ENCODE peak calls at places on chromosomes 13 and 19, in four cellular contexts. Y is GM12878, F is K562, I is HepG2. A is an unnamed sample.

GRCh38 chr13:94704347-94705080 is 7.8 kb downstream of the SOX21 start:
- DNase-seq in Y (no peak), F (no peak), I (no peak), A (no peak)

GRCh38 chr19:23346696-23347095 is 48.6 kb downstream of the ZNF91 start:
- DNase-seq in Y (no peak), F (no peak), I (no peak), A (no peak)

GRCh38 chr19:56360841-56361240 is 32.5 kb downstream of the ZNF582 start:
- DNase-seq in Y (no peak), F (no peak), I (no peak), A (no peak)

GRCh38 chr13:99191336-99191899 is 9.2 kb upstream of the UBAC2 start:
- DNase-seq in Y (no peak), F (no peak), I (no peak), A (no peak)

GRCh38 chr19:45508681-45508930 is 1.3 kb downstream of the VASP start:
- DNase-seq in Y (no peak), F (no peak), I (no peak), A (no peak)

GRCh38 chr13:27289016-27289665 is 18.5 kb downstream of the RASL11A start:
- DNase-seq in Y (no peak), F (no peak), I (no peak), A (no peak)

GRCh38 chr19:56403261-56403660 is 871 bp upstream of the ZNF583 start:
- DNase-seq in Y (no peak), F (no peak), I (no peak), A (no peak)

GRCh38 chr13:95481051-95481775 is 71.3 kb upstream of the CLDN10 start:
- DNase-seq in Y (no peak), F (no peak), I (no peak), A (no peak)

GRCh38 chr19:35986664-35987570 is 8.1 kb upstream of the SDHAF1 start:
- DNase-seq in Y (no peak), F (no peak), I (no peak), A (no peak)

GRCh38 chr13:89066868-89067466 is 1395.8 kb downstream of the SLITRK5 start:
- DNase-seq in Y (no peak), F (peak; percentile 4), I (peak; percentile 44), A (no peak)

GRCh38 chr13:40617801-40618356 is 48.6 kb downstream of the FOXO1 start:
- DNase-seq in Y (no peak), F (no peak), I (no peak), A (no peak)

GRCh38 chr19:41324921-41325639 is 15.1 kb downstream of the CCDC97 start:
- DNase-seq in Y (no peak), F (peak; percentile 81), I (peak; percentile 82), A (no peak)

GRCh38 chr13:108120332-108120731 is 95.0 kb downstream of the LIG4 start:
- DNase-seq in Y (no peak), F (no peak), I (no peak), A (no peak)

DNA sequence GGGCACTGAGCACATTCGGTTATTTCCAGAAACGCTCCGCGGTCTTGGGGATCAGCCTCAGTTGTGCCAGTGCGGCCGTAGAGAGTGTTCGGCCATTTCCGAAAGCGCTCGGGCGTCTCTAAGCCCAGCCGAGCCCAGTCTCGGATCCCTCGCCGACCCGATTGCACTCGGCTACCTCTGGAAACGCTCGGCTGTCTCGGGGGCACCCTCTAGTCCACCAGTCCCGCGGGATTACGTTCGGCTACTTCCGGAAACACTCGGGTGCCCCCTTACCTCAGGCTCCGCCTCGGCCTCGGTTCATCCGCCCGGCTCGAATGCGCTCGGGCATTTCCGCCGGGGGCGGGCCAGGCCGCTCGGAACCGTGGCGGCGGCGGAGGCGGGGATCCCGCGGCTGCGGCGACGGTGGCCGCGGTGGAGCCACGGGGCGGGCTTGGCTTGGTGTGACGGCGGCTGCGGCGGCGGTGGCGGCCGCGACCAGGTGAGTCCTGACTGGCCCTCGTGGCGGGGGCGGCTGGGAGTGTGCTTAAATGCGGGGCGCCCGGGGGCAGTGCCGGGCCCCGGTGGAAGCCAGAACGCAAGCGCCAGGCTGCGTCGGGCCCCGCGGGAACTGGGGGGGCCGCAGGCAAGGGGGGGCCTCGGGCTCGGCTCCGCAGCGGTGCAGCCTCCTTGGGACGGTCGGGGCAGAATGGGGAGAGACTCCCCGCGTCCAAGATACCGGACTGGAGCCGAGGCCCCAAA is at the start of gene PIK3R2:
- DNase-seq in Y (peak; percentile 88), F (peak; percentile 99), I (peak; percentile 97), A (peak; percentile 98)
- TF ChIP-seq POLR2AphosphoS5 in Y (peak; percentile 10), F (no peak), I (peak; percentile 67), A (no peak)

GRCh38 chr19:658916-659839 is 3.8 kb downstream of the RNF126 start:
- DNase-seq in Y (no peak), F (no peak), I (no peak), A (no peak)
- TF ChIP-seq TAF1 in Y (no peak), F (no peak), I (no peak), A (no peak)

GRCh38 chr19:38953677-38954076 is 21.9 kb downstream of the FBXO17 start:
- DNase-seq in Y (no peak), F (no peak), I (no peak), A (no peak)
- TF ChIP-seq POLR2AphosphoS5 in Y (no peak), F (no peak), I (no peak), A (no peak)

DNA sequence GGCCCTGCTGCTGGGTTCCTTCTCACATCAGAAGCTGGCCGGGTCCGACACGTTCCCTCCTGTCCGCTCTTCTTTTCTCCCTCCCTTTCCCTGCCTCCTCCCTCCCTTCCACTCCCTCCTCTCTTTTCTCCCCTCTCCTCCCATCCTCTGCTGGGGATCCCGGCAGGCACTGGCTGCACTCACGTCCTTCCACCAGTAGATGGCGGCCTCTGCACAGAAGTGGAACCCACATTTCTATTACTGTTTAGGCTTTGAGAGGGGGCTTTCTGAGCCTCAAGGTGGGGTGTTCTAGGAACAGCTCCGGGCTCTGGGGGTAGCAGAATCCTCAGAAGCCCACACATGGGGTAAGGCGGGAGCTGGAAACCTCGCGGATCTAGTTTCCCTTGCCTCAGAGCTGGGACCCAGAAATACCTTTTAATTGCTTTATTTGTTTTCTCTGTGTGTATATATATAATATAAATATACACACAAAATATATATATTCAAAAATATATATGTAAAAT is 294.2 kb downstream of the ZNF536 start:
- DNase-seq in Y (no peak), F (peak; percentile 49), I (peak; percentile 19), A (peak; percentile 29)
- TF ChIP-seq TAF1 in Y (no peak), F (no peak), I (no peak), A (no peak)

DNA sequence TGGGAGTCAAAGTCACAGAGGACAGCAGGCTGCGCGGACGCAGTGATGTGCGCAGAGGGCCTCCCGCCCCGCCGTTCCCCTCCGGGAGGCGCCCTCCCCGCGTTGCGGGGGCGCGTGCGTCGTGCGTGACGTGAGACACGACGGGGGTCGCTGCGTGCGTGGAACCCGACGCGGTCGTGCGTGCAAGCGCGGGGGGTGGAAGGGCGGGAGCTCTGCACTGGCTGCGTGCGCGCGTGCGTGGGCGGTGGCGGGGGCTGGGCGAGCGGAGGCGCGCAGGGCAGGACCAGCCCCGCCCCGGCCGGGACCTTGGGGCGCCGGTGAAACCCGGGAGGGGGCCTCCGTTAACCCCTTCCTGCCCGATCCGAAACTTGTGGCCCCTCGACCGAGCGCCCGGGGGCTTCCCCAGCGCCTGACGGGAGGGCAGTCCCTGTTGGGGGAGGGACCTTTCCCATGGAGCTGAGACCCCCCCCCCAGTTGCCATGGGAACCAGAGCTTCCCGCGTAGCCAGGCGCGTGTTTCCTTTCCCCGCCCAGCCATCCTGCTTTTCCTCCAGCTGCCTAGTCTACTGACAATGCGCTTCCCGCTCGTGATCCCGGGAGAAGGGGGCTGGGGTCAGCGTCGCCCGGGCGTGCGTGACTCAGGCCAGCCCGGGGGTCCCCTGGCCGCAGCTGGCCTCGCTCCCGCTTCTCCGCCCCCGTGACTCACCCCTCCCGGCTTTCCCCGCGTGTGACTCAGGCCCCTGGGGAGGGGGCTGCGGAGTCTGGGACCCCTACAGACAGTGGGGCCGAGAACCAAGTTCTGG is 7.3 kb upstream of the HOOK2 start:
- DNase-seq in Y (no peak), F (peak; percentile 89), I (no peak), A (no peak)
- TF ChIP-seq POLR2AphosphoS5 in Y (no peak), F (no peak), I (no peak), A (no peak)

GRCh38 chr13:101308247-101309013 is 107.9 kb downstream of the NALCN start:
- DNase-seq in Y (no peak), F (no peak), I (no peak), A (no peak)

GRCh38 chr13:101305981-101306411 is 110.3 kb downstream of the NALCN start:
- DNase-seq in Y (no peak), F (no peak), I (no peak), A (no peak)

GRCh38 chr13:101309014-101309619 is 107.2 kb downstream of the NALCN start:
- DNase-seq in Y (no peak), F (no peak), I (no peak), A (no peak)

GRCh38 chr13:101306773-101307172 is 109.5 kb downstream of the NALCN start:
- DNase-seq in Y (no peak), F (no peak), I (no peak), A (no peak)

DNA sequence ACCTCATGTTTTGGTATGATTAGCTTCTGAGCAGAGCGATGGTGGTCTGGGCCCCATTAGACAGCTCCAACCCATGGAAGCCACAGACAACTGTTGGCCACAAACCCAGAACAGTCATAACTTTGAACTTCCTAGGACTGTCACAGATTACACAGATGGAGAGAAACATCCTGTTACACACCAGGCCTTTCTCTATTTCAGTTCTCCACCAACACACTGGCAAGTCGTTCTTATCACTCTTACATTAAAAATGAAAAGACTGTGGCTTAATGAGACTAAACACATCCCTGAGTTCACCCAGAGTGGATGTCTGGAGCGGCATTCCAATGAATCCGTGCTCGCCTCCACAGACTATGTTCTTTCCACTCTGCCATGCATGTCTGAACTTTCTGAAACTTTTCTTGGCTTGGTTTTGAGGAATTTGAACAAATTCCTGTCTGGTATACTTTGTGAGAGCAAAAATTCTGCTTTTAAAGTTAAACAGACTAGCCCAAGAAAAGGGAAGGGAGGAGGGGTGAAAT is 109.1 kb downstream of the NALCN start:
- DNase-seq in Y (no peak), F (no peak), I (no peak), A (no peak)
- TF ChIP-seq TAF1 in Y (no peak), F (no peak), I (no peak), A (no peak)

DNA sequence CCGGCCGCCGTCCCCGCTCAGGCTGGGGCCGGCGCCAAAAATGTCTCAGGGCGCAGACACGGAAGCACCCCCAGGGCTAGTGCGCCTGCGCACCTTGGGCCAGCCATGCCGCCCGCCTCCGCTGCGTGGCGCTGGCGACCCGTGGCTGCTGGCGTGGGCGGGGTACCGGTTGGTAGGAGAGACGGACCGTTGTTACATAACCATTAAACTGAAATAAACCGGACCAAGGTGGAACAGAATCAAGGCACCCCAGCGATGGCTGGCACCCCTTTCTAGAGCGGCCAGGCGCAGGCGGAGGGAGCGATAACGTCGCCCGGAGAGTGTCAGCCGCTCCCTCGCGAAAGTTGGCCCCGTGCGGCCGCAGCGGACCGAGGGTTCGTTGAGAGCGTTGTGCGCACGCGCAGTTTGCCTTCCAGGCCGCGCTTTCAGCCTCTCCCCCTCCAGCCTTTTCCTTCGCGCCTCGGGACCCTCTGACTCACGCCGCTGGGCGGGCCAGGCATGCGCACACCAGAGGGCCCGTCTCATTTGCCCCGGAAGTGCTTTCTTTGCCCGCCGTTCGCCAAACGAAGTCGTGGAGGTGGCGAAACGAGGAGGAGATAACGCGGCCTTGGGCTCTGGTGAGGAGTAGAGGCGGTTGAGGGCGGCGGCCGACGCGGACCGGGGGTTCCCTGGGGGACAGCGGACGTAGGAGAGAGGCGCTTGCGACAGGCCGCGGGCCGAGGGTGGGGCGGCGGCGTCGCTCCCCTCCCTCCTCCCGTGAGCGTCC is at the start of the genes PLEKHJ1 and SF3A2:
- DNase-seq in Y (peak; percentile 93), F (peak; percentile 98), I (peak; percentile 96), A (peak; percentile 99)
- TF ChIP-seq POLR2AphosphoS5 in Y (peak; percentile 79), F (peak; percentile 89), I (peak; percentile 59), A (peak; percentile 76)

A was measured in GM12891.